ENCODE peak calls at places on chromosome 6, in ten cellular contexts. J is keratinocyte, N is left lung, H is stomach, V is Peyer's patch, D is pancreas, C is transverse colon, A is lower lobe of right lung, I is HCT116, U is IMR-90. T is an unnamed sample. For H3K4me1, the result is how much of the 10 kb centered on the place peaks cover.

GRCh38 chr6:74357329-74357728 is 661.3 kb downstream of the CD109 start:
- DNase-seq in A (no peak), C (no peak), N (no peak), J (no peak), V (no peak), I (no peak), U (peak), D (no peak), H (no peak), T (no peak)

GRCh38 chr6:88378639-88379038 is 212.5 kb upstream of the CNR1 start:
- DNase-seq in I (no peak), J (no peak), U (no peak), D (no peak), A (no peak), V (no peak), C (no peak), H (no peak), N (no peak), T (no peak)

GRCh38 chr6:36780517-36781210 is 58.6 kb downstream of the CPNE5 start:
- DNase-seq in C (no peak), J (no peak), V (peak), A (peak), U (no peak), D (no peak), H (no peak), N (no peak), I (no peak), T (no peak)

GRCh38 chr6:139679516-139680179 is 305.2 kb upstream of the CITED2 start:
- DNase-seq in H (no peak), A (no peak), D (no peak), I (no peak), J (no peak), V (no peak), U (peak), C (no peak), N (no peak), T (no peak)

GRCh38 chr6:141969201-141969600 is 163.5 kb upstream of the GJE1 start:
- DNase-seq in V (no peak), N (no peak), D (no peak), I (no peak), A (no peak), H (no peak), U (no peak), J (no peak), C (no peak), T (no peak)

GRCh38 chr6:138655828-138656227 is 117.7 kb upstream of the CCDC28A start:
- DNase-seq in J (no peak), D (no peak), I (no peak), H (no peak), A (no peak), V (no peak), N (no peak), C (no peak), U (no peak), T (no peak)

GRCh38 chr6:168133186-168133585 is 54.2 kb upstream of the FRMD1 start:
- DNase-seq in D (no peak), C (no peak), N (peak), J (no peak), U (peak), H (no peak), V (peak), I (no peak), A (no peak), T (peak)

GRCh38 chr6:42520786-42521607 is 42.8 kb upstream of the UBR2 start:
- DNase-seq in N (no peak), U (peak), A (no peak), D (no peak), C (no peak), J (peak), I (peak), H (no peak), V (no peak), T (no peak)

GRCh38 chr6:100880149-100880900 is 804 bp downstream of the ASCC3 start:
- DNase-seq in J (no peak), H (no peak), D (no peak), V (no peak), A (no peak), N (no peak), I (no peak), U (peak), C (no peak), T (no peak)

GRCh38 chr6:41171908-41172307 is 9.0 kb upstream of the TREM2 start:
- DNase-seq in D (no peak), U (no peak), J (no peak), H (no peak), A (no peak), N (no peak), V (no peak), I (no peak), C (no peak), T (no peak)

GRCh38 chr6:152316024-152316423 is 321.1 kb downstream of the SYNE1 start:
- DNase-seq in V (no peak), H (no peak), N (peak), D (no peak), J (no peak), C (no peak), I (no peak), A (peak), U (peak), T (no peak)

GRCh38 chr6:143673638-143674037 is 4.1 kb upstream of the PHACTR2 start:
- DNase-seq in I (peak), V (no peak), U (peak), H (peak), D (no peak), A (peak), N (no peak), C (peak), J (peak), T (no peak)

GRCh38 chr6:79630883-79631799 is at the start of gene SH3BGRL2:
- DNase-seq in J (no peak), N (peak), H (peak), C (peak), A (peak), D (peak), I (peak), V (peak), U (peak), T (peak)

GRCh38 chr6:145042559-145042958 is 692.8 kb downstream of the EPM2A start:
- DNase-seq in A (no peak), H (no peak), C (no peak), I (no peak), N (no peak), U (no peak), D (no peak), V (no peak), J (no peak), T (no peak)

GRCh38 chr6:17588011-17588410 is 12.1 kb upstream of the FAM8A1 start:
- DNase-seq in N (no peak), C (no peak), D (no peak), V (no peak), H (no peak), J (no peak), U (no peak), I (no peak), A (no peak), T (no peak)

GRCh38 chr6:99348220-99348822 is 1.2 kb downstream of the FAXC start:
- DNase-seq in J (no peak), H (no peak), U (no peak), N (no peak), D (no peak), I (no peak), A (no peak), C (no peak), V (no peak), T (no peak)

GRCh38 chr6:45595010-45595851 is 217.5 kb upstream of the SUPT3H start:
- DNase-seq in N (no peak), D (no peak), C (no peak), V (no peak), H (no peak), A (no peak), I (no peak), J (no peak), U (no peak), T (no peak)

GRCh38 chr6:144006731-144007454 is 1.2 kb downstream of the PLAGL1 start:
- DNase-seq in V (no peak), A (no peak), N (no peak), H (no peak), U (peak), D (peak), C (peak), J (no peak), I (peak), T (peak)

GRCh38 chr6:92297101-92297500 is 1122.3 kb downstream of the EPHA7 start:
- DNase-seq in U (peak), N (no peak), J (no peak), I (no peak), A (no peak), V (no peak), H (no peak), D (no peak), C (no peak), T (no peak)

GRCh38 chr6:102126488-102126887 is 733.0 kb downstream of the GRIK2 start:
- DNase-seq in A (no peak), C (no peak), D (no peak), J (no peak), U (no peak), I (no peak), N (no peak), V (no peak), H (no peak), T (no peak)

GRCh38 chr6:105429676-105430075 is 26.8 kb upstream of the PREP start:
- DNase-seq in C (no peak), V (no peak), N (no peak), D (no peak), I (no peak), H (no peak), J (no peak), A (no peak), U (peak), T (no peak)

GRCh38 chr6:33374359-33374910 is 17.2 kb upstream of the KIFC1 start:
- DNase-seq in U (no peak), I (no peak), C (no peak), A (no peak), N (no peak), D (no peak), J (no peak), H (no peak), V (no peak), T (no peak)

GRCh38 chr6:81683928-81684327 is 68.6 kb downstream of the TENT5A start:
- DNase-seq in U (peak), V (no peak), J (no peak), C (no peak), N (no peak), H (no peak), D (no peak), I (no peak), A (no peak), T (no peak)

GRCh38 chr6:99241905-99242534 is 107.5 kb downstream of the FAXC start:
- DNase-seq in C (no peak), J (no peak), D (no peak), N (no peak), A (no peak), U (peak), H (peak), I (peak), V (no peak), T (no peak)

GRCh38 chr6:155561262-155561970 is 105.8 kb upstream of the NOX3 start:
- DNase-seq in U (peak), A (no peak), N (no peak), C (no peak), J (no peak), I (no peak), D (no peak), V (no peak), H (no peak), T (no peak)

GRCh38 chr6:85163553-85163952 is 286.3 kb upstream of the NT5E start:
- DNase-seq in A (no peak), N (no peak), U (no peak), V (no peak), I (no peak), D (no peak), J (no peak), H (no peak), C (no peak), T (no peak)

GRCh38 chr6:45398075-45398817 is 20.5 kb upstream of the SUPT3H start:
- DNase-seq in D (no peak), H (no peak), J (peak), I (no peak), A (no peak), C (no peak), N (no peak), U (no peak), V (no peak), T (no peak)

GRCh38 chr6:90222008-90222407 is 74.6 kb downstream of the BACH2 start:
- DNase-seq in V (no peak), I (no peak), J (no peak), H (no peak), A (no peak), D (no peak), U (no peak), C (no peak), N (no peak), T (no peak)

GRCh38 chr6:16927205-16927604 is 165.9 kb upstream of the ATXN1 start:
- DNase-seq in D (no peak), C (no peak), H (no peak), N (no peak), I (no peak), V (no peak), A (no peak), J (no peak), U (no peak), T (no peak)

GRCh38 chr6:37576336-37576737 is 76.6 kb upstream of the CCDC167 start:
- DNase-seq in N (no peak), H (no peak), V (no peak), C (no peak), J (peak), D (no peak), U (peak), I (peak), A (no peak), T (no peak)

GRCh38 chr6:156617376-156617775 is 159.8 kb upstream of the ARID1B start:
- DNase-seq in H (peak), D (no peak), C (peak), V (peak), A (no peak), J (peak), N (peak), U (no peak), I (no peak), T (peak)

GRCh38 chr6:152746172-152746553 is 4.4 kb upstream of the VIP start:
- DNase-seq in C (no peak), A (no peak), J (no peak), H (no peak), V (no peak), D (no peak), U (peak), I (peak), N (no peak), T (no peak)

GRCh38 chr6:93282521-93283031 is 136.8 kb downstream of the EPHA7 start:
- DNase-seq in C (no peak), H (no peak), J (no peak), N (no peak), I (no peak), U (no peak), A (peak), V (no peak), D (peak), T (no peak)

GRCh38 chr6:126110494-126111270 is 124.3 kb downstream of the TRMT11 start:
- DNase-seq in N (no peak), I (no peak), D (no peak), V (no peak), H (no peak), U (no peak), C (no peak), A (no peak), J (no peak), T (no peak)

GRCh38 chr6:137271245-137272183 is 52.3 kb upstream of the IFNGR1 start:
- DNase-seq in N (no peak), I (peak), D (no peak), A (no peak), C (no peak), J (no peak), H (no peak), U (peak), V (no peak), T (no peak)

GRCh38 chr6:87799651-87800050 is 97.6 kb upstream of the AKIRIN2 start:
- DNase-seq in J (no peak), U (no peak), H (no peak), V (no peak), I (no peak), N (no peak), C (no peak), D (no peak), A (no peak), T (no peak)

GRCh38 chr6:12504325-12504966 is 212.1 kb upstream of the PHACTR1 start:
- DNase-seq in I (peak), D (no peak), U (peak), N (no peak), H (no peak), V (peak), A (no peak), J (no peak), C (peak), T (no peak)
- TF ChIP-seq CTCF in I (peak), D (no peak), U (peak), N (peak), H (no peak), V (peak), A (peak), J (peak), C (peak), T (no peak)

GRCh38 chr6:157842213-157842612 is 19.2 kb downstream of the SNX9 start:
- DNase-seq in N (no peak), U (no peak), J (no peak), V (no peak), C (no peak), D (no peak), H (no peak), I (no peak), A (no peak), T (no peak)
- H3K4me1 ChIP-seq in N (under half), U (under half), J (half or more), V (under half), C (under half), D (under half), H (half or more), I (under half), A (under half), T (under half)

DNA sequence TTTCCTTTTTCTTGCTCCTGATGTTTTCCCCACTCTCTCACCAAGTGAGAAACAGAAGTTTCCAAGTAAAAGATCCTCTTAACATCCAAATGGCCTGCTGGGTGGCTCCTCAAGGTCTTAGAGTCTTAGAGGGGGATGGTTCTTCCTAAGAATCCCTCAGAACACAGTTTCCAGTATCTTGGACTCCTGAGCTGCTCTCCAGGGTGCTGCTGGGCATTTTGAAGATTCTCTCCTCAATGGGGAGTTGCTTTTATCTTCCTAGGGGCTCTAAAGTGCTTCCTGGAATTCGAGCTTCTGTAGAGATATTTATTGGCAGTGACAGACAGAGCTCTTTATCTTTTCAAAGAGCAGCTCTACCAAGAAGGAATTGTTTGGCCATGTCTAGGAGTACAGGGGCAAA is 70.8 kb upstream of the SLC35B3 start:
- DNase-seq in U (no peak), C (no peak), D (no peak), V (no peak), H (no peak), N (no peak), J (no peak), I (no peak), A (no peak), T (no peak)
- TF ChIP-seq CTCF in U (no peak), C (no peak), D (no peak), V (no peak), H (no peak), N (no peak), J (no peak), I (no peak), A (no peak), T (no peak)

GRCh38 chr6:31355540-31355988 is 1.4 kb downstream of the HLA-B start:
- DNase-seq in J (no peak), N (no peak), D (no peak), V (no peak), I (no peak), A (no peak), C (no peak), H (no peak), U (no peak), T (no peak)
- H3K4me1 ChIP-seq in J (under half), N (under half), D (under half), V (under half), I (under half), A (under half), C (under half), H (under half), U (under half), T (under half)

GRCh38 chr6:19322691-19323470 is 514.3 kb upstream of the ID4 start:
- DNase-seq in C (no peak), I (no peak), H (no peak), V (no peak), A (no peak), U (no peak), D (no peak), J (no peak), N (no peak), T (no peak)
- TF ChIP-seq CTCF in C (no peak), I (peak), H (no peak), V (no peak), A (no peak), U (no peak), D (no peak), J (no peak), N (no peak), T (no peak)

DNA sequence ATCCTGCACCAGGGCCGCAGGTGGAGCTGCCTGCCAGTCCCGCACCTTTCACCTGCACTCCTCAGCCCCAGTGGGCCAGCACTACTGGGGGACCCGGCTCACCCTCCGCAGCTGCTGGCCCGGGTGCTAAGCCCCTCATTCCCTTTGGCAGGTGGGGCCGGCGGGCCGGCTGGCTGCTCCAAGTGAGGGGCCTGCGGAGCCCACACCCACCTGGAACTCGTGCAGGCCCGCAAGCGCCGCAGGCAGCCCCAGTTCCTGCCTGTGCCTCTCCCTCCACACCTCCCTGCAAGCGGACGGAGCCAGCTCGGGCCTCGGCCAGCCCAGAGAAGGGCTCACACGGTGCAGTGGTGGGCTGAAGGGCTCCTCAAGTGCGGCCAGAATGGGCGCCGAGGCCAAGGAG is 199.0 kb upstream of the HS3ST5 start:
- DNase-seq in C (no peak), H (no peak), I (no peak), U (no peak), A (no peak), V (no peak), D (peak), N (no peak), J (no peak), T (peak)
- H3K4me1 ChIP-seq in C (under half), H (under half), I (under half), U (under half), A (under half), V (under half), D (under half), N (under half), J (under half), T (under half)